ENCODE peak calls at places on chromosome 3, in four cellular contexts. One of them, this sample, is unnamed.

GRCh38 chr3:9420850-9421549 is 23.6 kb downstream of the SETD5 start:
- DNase-seq in CD8-positive, alpha-beta memory T cell: no peak
- DNase-seq in foreskin fibroblast: no peak
- DNase-seq in epithelial cell of esophagus: peak; percentile 58
- DNase-seq in this sample: no peak

GRCh38 chr3:71130516-71131384 is 452.8 kb downstream of the FOXP1 start:
- DNase-seq in CD8-positive, alpha-beta memory T cell: peak; percentile 85
- DNase-seq in foreskin fibroblast: peak; percentile 60
- DNase-seq in epithelial cell of esophagus: peak; percentile 37
- DNase-seq in this sample: peak; percentile 42

GRCh38 chr3:124057453-124057852 is 65.5 kb upstream of the ROPN1 start:
- DNase-seq in CD8-positive, alpha-beta memory T cell: no peak
- DNase-seq in foreskin fibroblast: no peak
- DNase-seq in epithelial cell of esophagus: no peak
- DNase-seq in this sample: no peak

GRCh38 chr3:152969557-152970300 is 134.8 kb downstream of the P2RY1 start:
- DNase-seq in CD8-positive, alpha-beta memory T cell: no peak
- DNase-seq in foreskin fibroblast: peak; percentile 64
- DNase-seq in epithelial cell of esophagus: peak; percentile 89
- DNase-seq in this sample: peak; percentile 24

GRCh38 chr3:149198611-149199010 is 23.0 kb downstream of the CP start:
- DNase-seq in CD8-positive, alpha-beta memory T cell: no peak
- DNase-seq in foreskin fibroblast: peak; percentile 57
- DNase-seq in epithelial cell of esophagus: no peak
- DNase-seq in this sample: no peak

GRCh38 chr3:150256336-150256735 is 151.8 kb upstream of the TSC22D2 start:
- DNase-seq in CD8-positive, alpha-beta memory T cell: no peak
- DNase-seq in foreskin fibroblast: no peak
- DNase-seq in epithelial cell of esophagus: no peak
- DNase-seq in this sample: no peak

GRCh38 chr3:179318876-179319275 is 4.0 kb upstream of the ZNF639 start:
- DNase-seq in CD8-positive, alpha-beta memory T cell: no peak
- DNase-seq in foreskin fibroblast: no peak
- DNase-seq in epithelial cell of esophagus: peak; percentile 72
- DNase-seq in this sample: no peak

GRCh38 chr3:145983101-145983500 is 177.9 kb downstream of the PLOD2 start:
- DNase-seq in CD8-positive, alpha-beta memory T cell: no peak
- DNase-seq in foreskin fibroblast: no peak
- DNase-seq in epithelial cell of esophagus: peak; percentile 22
- DNase-seq in this sample: no peak

GRCh38 chr3:191237045-191237882 is 38.2 kb downstream of the OSTN start:
- DNase-seq in CD8-positive, alpha-beta memory T cell: no peak
- DNase-seq in foreskin fibroblast: no peak
- DNase-seq in epithelial cell of esophagus: no peak
- DNase-seq in this sample: peak; percentile 82

GRCh38 chr3:61877359-61877770 is 316.0 kb downstream of the PTPRG start:
- DNase-seq in CD8-positive, alpha-beta memory T cell: no peak
- DNase-seq in foreskin fibroblast: no peak
- DNase-seq in epithelial cell of esophagus: no peak
- DNase-seq in this sample: no peak

GRCh38 chr3:46907271-46907670 is 29.8 kb downstream of the PTH1R start:
- DNase-seq in CD8-positive, alpha-beta memory T cell: no peak
- DNase-seq in foreskin fibroblast: no peak
- DNase-seq in epithelial cell of esophagus: no peak
- DNase-seq in this sample: no peak

GRCh38 chr3:8490079-8490552 is 11.5 kb upstream of the LMCD1 start:
- DNase-seq in CD8-positive, alpha-beta memory T cell: no peak
- DNase-seq in foreskin fibroblast: peak; percentile 81
- DNase-seq in epithelial cell of esophagus: peak; percentile 85
- DNase-seq in this sample: no peak

GRCh38 chr3:99413504-99413903 is 224.9 kb upstream of the COL8A1 start:
- DNase-seq in CD8-positive, alpha-beta memory T cell: no peak
- DNase-seq in foreskin fibroblast: no peak
- DNase-seq in epithelial cell of esophagus: peak; percentile 13
- DNase-seq in this sample: no peak

GRCh38 chr3:34011171-34012101 is 213.0 kb downstream of the PDCD6IP start:
- DNase-seq in CD8-positive, alpha-beta memory T cell: no peak
- DNase-seq in foreskin fibroblast: peak; percentile 45
- DNase-seq in epithelial cell of esophagus: no peak
- DNase-seq in this sample: no peak

GRCh38 chr3:9110316-9110715 is 139.1 kb downstream of the SRGAP3 start:
- DNase-seq in CD8-positive, alpha-beta memory T cell: no peak
- DNase-seq in foreskin fibroblast: no peak
- DNase-seq in epithelial cell of esophagus: no peak
- DNase-seq in this sample: no peak

GRCh38 chr3:160540546-160540945 is 24.8 kb downstream of the KPNA4 start:
- DNase-seq in CD8-positive, alpha-beta memory T cell: no peak
- DNase-seq in foreskin fibroblast: peak; percentile 12
- DNase-seq in epithelial cell of esophagus: peak; percentile 15
- DNase-seq in this sample: no peak

GRCh38 chr3:192881159-192881786 is 36.4 kb downstream of the MB21D2 start:
- DNase-seq in CD8-positive, alpha-beta memory T cell: no peak
- DNase-seq in foreskin fibroblast: no peak
- DNase-seq in epithelial cell of esophagus: no peak
- DNase-seq in this sample: no peak

GRCh38 chr3:183698760-183699159 is 1.2 kb downstream of the YEATS2 start:
- DNase-seq in CD8-positive, alpha-beta memory T cell: no peak
- DNase-seq in foreskin fibroblast: peak; percentile 16
- DNase-seq in epithelial cell of esophagus: peak; percentile 32
- DNase-seq in this sample: no peak

GRCh38 chr3:30286811-30287210 is 319.6 kb upstream of the TGFBR2 start:
- DNase-seq in CD8-positive, alpha-beta memory T cell: no peak
- DNase-seq in foreskin fibroblast: no peak
- DNase-seq in epithelial cell of esophagus: peak; percentile 53
- DNase-seq in this sample: no peak

GRCh38 chr3:107392549-107393165 is 15.4 kb downstream of the CCDC54 start:
- DNase-seq in CD8-positive, alpha-beta memory T cell: no peak
- DNase-seq in foreskin fibroblast: peak; percentile 56
- DNase-seq in epithelial cell of esophagus: peak; percentile 89
- DNase-seq in this sample: peak; percentile 55

GRCh38 chr3:177521305-177521704 is 324.0 kb upstream of the TBL1XR1 start:
- DNase-seq in CD8-positive, alpha-beta memory T cell: no peak
- DNase-seq in foreskin fibroblast: no peak
- DNase-seq in epithelial cell of esophagus: peak; percentile 90
- DNase-seq in this sample: no peak

GRCh38 chr3:64311424-64311920 is 86.2 kb upstream of the PRICKLE2 start:
- DNase-seq in CD8-positive, alpha-beta memory T cell: no peak
- DNase-seq in foreskin fibroblast: no peak
- DNase-seq in epithelial cell of esophagus: peak; percentile 21
- DNase-seq in this sample: no peak

GRCh38 chr3:48957006-48957705 is 32.9 kb upstream of the P4HTM start:
- DNase-seq in CD8-positive, alpha-beta memory T cell: no peak
- DNase-seq in foreskin fibroblast: no peak
- DNase-seq in epithelial cell of esophagus: no peak
- DNase-seq in this sample: no peak

GRCh38 chr3:64685800-64686445 is 1.9 kb downstream of the ADAMTS9 start:
- DNase-seq in CD8-positive, alpha-beta memory T cell: no peak
- DNase-seq in foreskin fibroblast: peak; percentile 94
- DNase-seq in epithelial cell of esophagus: peak; percentile 76
- DNase-seq in this sample: peak; percentile 81

GRCh38 chr3:121834079-121834730 is 655 bp downstream of the IQCB1 start:
- DNase-seq in CD8-positive, alpha-beta memory T cell: no peak
- DNase-seq in foreskin fibroblast: no peak
- DNase-seq in epithelial cell of esophagus: peak; percentile 51
- DNase-seq in this sample: peak; percentile 21
- H3K4me3 ChIP-seq in CD8-positive, alpha-beta memory T cell: peak overlapping the region; percentile 87
- H3K4me3 ChIP-seq in foreskin fibroblast: peak overlapping the region; percentile 75
- H3K4me3 ChIP-seq in epithelial cell of esophagus: peak overlapping the region; percentile 86
- H3K4me3 ChIP-seq in this sample: peak overlapping the region; percentile 94

GRCh38 chr3:130850846-130851245 is 43.0 kb upstream of the ATP2C1 start:
- DNase-seq in CD8-positive, alpha-beta memory T cell: no peak
- DNase-seq in foreskin fibroblast: no peak
- DNase-seq in epithelial cell of esophagus: peak; percentile 66
- DNase-seq in this sample: no peak
- H3K4me3 ChIP-seq in CD8-positive, alpha-beta memory T cell: no peak overlapping the region
- H3K4me3 ChIP-seq in foreskin fibroblast: no peak overlapping the region
- H3K4me3 ChIP-seq in epithelial cell of esophagus: peak overlapping the region; percentile 20
- H3K4me3 ChIP-seq in this sample: peak overlapping the region; percentile 36

GRCh38 chr3:101845405-101845804 is 3.9 kb upstream of the NFKBIZ start:
- DNase-seq in CD8-positive, alpha-beta memory T cell: no peak
- DNase-seq in foreskin fibroblast: no peak
- DNase-seq in epithelial cell of esophagus: no peak
- DNase-seq in this sample: no peak

GRCh38 chr3:101846709-101847108 is 2.6 kb upstream of the NFKBIZ start:
- DNase-seq in CD8-positive, alpha-beta memory T cell: no peak
- DNase-seq in foreskin fibroblast: no peak
- DNase-seq in epithelial cell of esophagus: peak; percentile 75
- DNase-seq in this sample: peak; percentile 61

GRCh38 chr3:101842245-101842934 is 6.9 kb upstream of the NFKBIZ start:
- DNase-seq in CD8-positive, alpha-beta memory T cell: no peak
- DNase-seq in foreskin fibroblast: no peak
- DNase-seq in epithelial cell of esophagus: no peak
- DNase-seq in this sample: no peak

GRCh38 chr3:101840066-101840465 is 9.2 kb upstream of the NFKBIZ start:
- DNase-seq in CD8-positive, alpha-beta memory T cell: no peak
- DNase-seq in foreskin fibroblast: no peak
- DNase-seq in epithelial cell of esophagus: no peak
- DNase-seq in this sample: no peak

DNA sequence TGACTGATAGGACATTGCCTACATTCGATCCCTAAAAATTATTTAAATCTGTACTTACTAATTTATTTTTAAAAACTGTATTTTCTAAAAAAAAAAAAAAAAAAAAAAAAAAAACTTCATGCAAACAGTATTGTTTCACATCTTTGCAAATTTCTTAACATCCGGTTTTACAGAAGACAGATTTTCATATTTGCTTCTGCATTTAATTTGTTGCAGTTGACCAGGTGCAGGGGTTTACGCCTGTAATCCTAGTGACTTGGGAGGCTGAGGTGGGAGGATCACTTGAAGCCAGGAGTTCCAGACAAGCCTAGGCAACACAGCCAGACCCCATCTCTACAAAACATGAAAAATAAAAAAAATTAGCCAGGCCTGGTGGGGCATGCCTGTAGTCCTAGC is 6.4 kb upstream of the NFKBIZ start:
- DNase-seq in CD8-positive, alpha-beta memory T cell: no peak
- DNase-seq in foreskin fibroblast: no peak
- DNase-seq in epithelial cell of esophagus: no peak
- DNase-seq in this sample: no peak
- H3K4me3 ChIP-seq in CD8-positive, alpha-beta memory T cell: no peak overlapping the region
- H3K4me3 ChIP-seq in foreskin fibroblast: no peak overlapping the region
- H3K4me3 ChIP-seq in epithelial cell of esophagus: no peak overlapping the region
- H3K4me3 ChIP-seq in this sample: no peak overlapping the region

DNA sequence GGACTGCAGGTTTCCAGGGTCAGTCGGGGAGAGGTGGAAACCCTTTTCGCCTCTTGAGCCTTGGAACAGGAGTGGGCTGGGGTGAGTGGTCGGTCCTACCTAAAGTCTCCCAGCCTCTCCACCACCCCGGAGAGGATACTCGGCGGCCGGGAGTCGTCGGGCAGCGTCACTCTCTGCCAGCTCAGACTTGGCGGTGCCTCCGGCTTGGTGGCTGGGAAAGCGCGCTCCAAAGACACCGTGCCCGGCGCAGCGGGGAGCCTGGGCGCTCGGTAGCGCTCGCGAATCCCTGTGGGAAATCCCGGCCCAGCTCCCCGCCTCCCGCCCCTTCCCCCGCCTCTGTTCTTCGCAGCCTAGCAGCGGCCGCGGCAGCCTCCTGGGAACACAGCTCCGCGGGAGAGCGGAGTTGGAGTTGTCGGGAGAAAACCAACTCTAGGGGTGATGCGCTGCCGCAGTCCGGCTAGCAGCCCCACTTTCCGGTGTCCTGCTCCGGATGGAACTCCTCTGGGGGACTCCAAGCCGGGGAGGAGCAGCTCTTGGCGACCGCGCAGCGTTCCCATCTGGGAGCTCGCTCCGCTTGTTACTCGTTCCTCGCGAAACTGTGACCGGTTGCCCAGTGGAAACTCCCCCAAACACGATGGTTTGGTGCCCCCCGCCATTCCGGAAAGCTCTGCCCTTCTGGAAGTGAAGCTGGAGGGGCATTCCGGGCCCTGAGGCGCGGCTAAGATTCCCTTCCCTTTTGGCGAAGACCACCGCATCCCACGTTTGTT is 1.4 kb downstream of the EPHB1 start:
- DNase-seq in CD8-positive, alpha-beta memory T cell: no peak
- DNase-seq in foreskin fibroblast: no peak
- DNase-seq in epithelial cell of esophagus: peak; percentile 9
- DNase-seq in this sample: no peak
- H3K4me3 ChIP-seq in CD8-positive, alpha-beta memory T cell: no peak overlapping the region
- H3K4me3 ChIP-seq in foreskin fibroblast: peak overlapping the region; percentile 59
- H3K4me3 ChIP-seq in epithelial cell of esophagus: no peak overlapping the region
- H3K4me3 ChIP-seq in this sample: no peak overlapping the region